ENCODE peak calls at places on chromosomes 6 and 20, in six cellular contexts. Q is IMR-90; S is aorta; P is adrenal gland; K is choroid plexus epithelial cell; W is CD8-positive, alpha-beta T cell. N is an unnamed sample.

GRCh38 chr6:156146891-156147290 is 630.3 kb upstream of the ARID1B start:
- DNase-seq in K (no peak), Q (no peak), W (no peak), S (no peak), P (no peak), N (no peak)

GRCh38 chr20:61883867-61884393 is 181.8 kb downstream of the TAF4 start:
- DNase-seq in Q (no peak), W (no peak), P (no peak), K (peak; percentile 24), S (no peak), N (no peak)

GRCh38 chr6:156269751-156270369 is 507.3 kb upstream of the ARID1B start:
- DNase-seq in Q (no peak), S (no peak), K (no peak), W (peak; percentile 48), P (no peak), N (no peak)

GRCh38 chr6:134247854-134248580 is 69.9 kb downstream of the SGK1 start:
- DNase-seq in P (no peak), W (no peak), S (no peak), Q (no peak), K (no peak), N (peak; percentile 85)

GRCh38 chr20:63525968-63526367 is 5.4 kb downstream of the PPDPF start:
- DNase-seq in Q (no peak), S (peak; percentile 23), P (no peak), K (no peak), W (no peak), N (no peak)

GRCh38 chr6:21634582-21634981 is 41.0 kb downstream of the SOX4 start:
- DNase-seq in K (peak; percentile 94), P (peak; percentile 19), Q (peak; percentile 96), S (no peak), W (no peak), N (peak; percentile 74)

GRCh38 chr6:136408205-136408604 is 118.6 kb upstream of the BCLAF1 start:
- DNase-seq in Q (peak; percentile 69), K (peak; percentile 61), W (no peak), P (no peak), S (no peak), N (peak; percentile 86)

GRCh38 chr6:108118791-108119211 is 44.3 kb upstream of the OSTM1 start:
- DNase-seq in P (no peak), Q (no peak), W (no peak), K (no peak), S (no peak), N (no peak)

GRCh38 chr6:148289153-148289552 is 53.5 kb upstream of the SASH1 start:
- DNase-seq in W (no peak), P (no peak), S (no peak), Q (no peak), K (peak; percentile 32), N (no peak)

GRCh38 chr6:115768469-115768868 is 292.2 kb downstream of the FRK start:
- DNase-seq in Q (no peak), P (no peak), W (no peak), S (no peak), K (no peak), N (no peak)

GRCh38 chr6:95280690-95281273 is 296.6 kb upstream of the MANEA start:
- DNase-seq in S (no peak), W (no peak), P (no peak), Q (peak; percentile 36), K (peak; percentile 81), N (no peak)

GRCh38 chr20:39269031-39269461 is 306.9 kb downstream of the DHX35 start:
- DNase-seq in P (peak; percentile 38), K (peak; percentile 52), Q (peak; percentile 3), W (no peak), S (peak; percentile 84), N (no peak)

GRCh38 chr6:159217595-159218275 is 48.5 kb downstream of the FNDC1 start:
- DNase-seq in S (no peak), Q (peak; percentile 21), K (peak; percentile 55), P (peak; percentile 44), W (no peak), N (peak; percentile 18)

GRCh38 chr6:13268914-13269532 is 59.3 kb downstream of the TBC1D7 start:
- DNase-seq in W (no peak), Q (peak; percentile 44), P (no peak), S (no peak), K (peak; percentile 87), N (peak; percentile 48)

GRCh38 chr20:62662422-62662821 is 20.1 kb downstream of the SLCO4A1 start:
- DNase-seq in P (no peak), S (no peak), W (no peak), Q (peak; percentile 80), K (peak; percentile 33), N (peak; percentile 58)

GRCh38 chr20:61818746-61819483 is 246.8 kb downstream of the TAF4 start:
- DNase-seq in W (no peak), S (no peak), Q (no peak), P (no peak), K (no peak), N (no peak)

GRCh38 chr6:56370591-56371198 is 123.3 kb upstream of the COL21A1 start:
- DNase-seq in K (peak; percentile 92), W (no peak), Q (peak; percentile 87), S (no peak), P (peak; percentile 81), N (no peak)

GRCh38 chr20:39042279-39043150 is 80.4 kb downstream of the DHX35 start:
- DNase-seq in S (no peak), W (no peak), Q (peak; percentile 50), P (no peak), K (no peak), N (no peak)

GRCh38 chr6:43749461-43749860 is 20.6 kb upstream of the VEGFA start:
- DNase-seq in P (no peak), K (no peak), Q (no peak), S (peak; percentile 15), W (no peak), N (no peak)

GRCh38 chr6:134850906-134851305 is 99.0 kb downstream of the ALDH8A1 start:
- DNase-seq in Q (no peak), P (no peak), K (peak; percentile 56), S (no peak), W (no peak), N (no peak)

GRCh38 chr6:156873654-156874380 is 96.6 kb downstream of the ARID1B start:
- DNase-seq in S (no peak), W (no peak), K (no peak), Q (no peak), P (no peak), N (no peak)

GRCh38 chr6:118285791-118286190 is 262.3 kb upstream of the PLN start:
- DNase-seq in K (no peak), Q (no peak), S (no peak), W (no peak), P (no peak), N (no peak)

DNA sequence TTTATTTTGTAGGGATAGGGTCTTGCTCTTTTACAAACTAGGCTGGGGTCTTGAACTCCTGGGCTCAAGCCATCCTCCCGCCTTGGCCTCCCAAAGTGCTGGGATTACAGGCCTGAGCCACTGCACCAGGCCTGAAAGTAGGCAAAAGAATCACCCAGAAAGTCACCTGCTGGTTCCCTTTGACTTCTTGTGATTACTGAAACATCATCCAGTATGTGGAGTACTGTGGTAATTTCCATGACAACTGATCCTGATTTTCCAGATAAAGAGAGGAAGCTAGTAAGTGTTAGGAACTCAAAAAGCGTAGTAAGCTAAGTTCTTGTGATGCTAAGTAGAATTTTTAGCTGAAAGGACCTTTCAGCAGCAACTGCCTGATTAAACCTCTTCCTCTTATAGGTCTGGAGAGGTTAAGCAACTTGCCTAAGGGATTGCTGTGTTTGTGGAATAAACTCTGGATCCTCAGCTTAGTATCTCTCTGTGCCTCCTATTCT is 16.7 kb downstream of the RALY start:
- DNase-seq in W (no peak), S (no peak), K (no peak), P (no peak), Q (no peak), N (no peak)
- H3K4me3 ChIP-seq in W (no peak overlapping the region), S (no peak overlapping the region), K (no peak overlapping the region), P (no peak overlapping the region), Q (no peak overlapping the region), N (no peak overlapping the region)

DNA sequence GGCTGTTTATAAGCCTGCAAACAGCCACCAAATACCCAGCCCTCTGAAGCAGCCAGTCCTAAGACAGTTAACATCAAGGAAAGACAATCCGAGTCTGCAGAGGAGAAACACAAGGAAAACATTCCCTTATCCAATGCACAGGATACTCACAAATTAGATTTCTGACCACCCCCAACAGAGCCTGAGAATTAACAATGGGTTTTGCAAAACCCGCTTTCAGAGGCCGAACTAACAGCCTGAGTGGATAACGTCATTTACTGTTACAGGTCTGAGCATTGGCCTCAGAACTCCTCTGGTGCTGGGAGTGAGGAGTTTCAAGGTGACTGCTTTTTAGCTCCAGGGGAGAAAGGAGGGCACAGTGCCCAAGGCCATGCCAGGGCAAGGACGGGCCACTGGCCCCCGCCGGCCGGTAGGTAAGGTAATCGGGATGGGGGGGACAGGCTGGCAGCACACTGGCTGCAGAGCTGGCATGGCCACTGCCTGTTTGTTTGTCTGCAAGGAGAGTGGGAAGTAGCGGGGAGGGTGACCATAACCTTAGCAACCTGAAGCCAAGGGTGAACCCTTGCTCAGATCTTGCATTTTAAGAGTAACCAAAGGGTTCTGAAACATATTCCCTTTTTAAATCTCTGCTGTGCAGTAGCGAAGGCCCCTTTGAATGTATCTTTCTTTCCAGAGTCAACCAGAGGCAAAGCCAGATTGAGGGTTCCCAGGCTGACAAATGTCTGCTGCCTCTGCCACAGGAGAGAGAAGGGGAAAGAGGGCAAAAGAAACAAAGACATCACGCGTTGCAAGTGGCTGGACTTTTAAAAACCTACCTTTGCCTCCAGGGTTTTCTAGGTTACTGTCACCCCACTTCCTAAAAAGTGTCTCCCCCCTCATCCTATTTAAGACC is 3.9 kb downstream of the ZMYND8 start:
- DNase-seq in Q (no peak), S (no peak), W (no peak), P (peak; percentile 80), K (peak; percentile 82), N (no peak)
- H3K4me3 ChIP-seq in Q (no peak overlapping the region), S (no peak overlapping the region), W (peak overlapping the region; percentile 15), P (no peak overlapping the region), K (peak overlapping the region; percentile 55), N (peak overlapping the region; percentile 45)

GRCh38 chr20:539236-539635 is 4.4 kb downstream of the CSNK2A1 start:
- DNase-seq in K (no peak), P (no peak), W (no peak), Q (no peak), S (no peak), N (no peak)
- H3K4me3 ChIP-seq in K (no peak overlapping the region), P (no peak overlapping the region), W (no peak overlapping the region), Q (no peak overlapping the region), S (no peak overlapping the region), N (no peak overlapping the region)

GRCh38 chr6:142942805-142943227 is 2.2 kb downstream of the HIVEP2 start:
- DNase-seq in W (no peak), K (peak; percentile 75), P (no peak), Q (peak; percentile 54), S (no peak), N (no peak)
- H3K4me3 ChIP-seq in W (peak overlapping the region; percentile 67), K (no peak overlapping the region), P (no peak overlapping the region), Q (no peak overlapping the region), S (no peak overlapping the region), N (no peak overlapping the region)

DNA sequence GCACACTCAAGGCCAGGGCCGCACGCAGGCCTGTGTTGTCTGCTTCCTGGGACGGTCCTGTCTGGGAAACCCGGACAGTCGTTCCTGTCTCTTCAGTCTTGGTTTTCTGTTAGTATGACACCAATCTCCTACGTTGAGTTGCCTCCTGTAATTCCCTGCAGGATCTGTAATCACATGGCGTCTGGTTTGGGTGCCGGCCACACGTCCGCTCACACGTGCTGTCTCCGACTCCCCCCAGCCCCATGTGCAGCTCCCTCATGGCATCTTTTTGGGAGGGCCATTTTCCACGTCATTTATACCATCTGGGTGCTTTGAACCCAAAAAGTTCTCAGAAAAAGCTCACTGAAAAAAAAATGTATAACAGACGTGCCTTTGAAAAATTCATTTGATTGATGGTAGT is 23.2 kb downstream of the DLL1 start:
- DNase-seq in W (no peak), Q (no peak), S (no peak), K (no peak), P (no peak), N (no peak)
- H3K4me3 ChIP-seq in W (no peak overlapping the region), Q (no peak overlapping the region), S (no peak overlapping the region), K (no peak overlapping the region), P (no peak overlapping the region), N (no peak overlapping the region)

GRCh38 chr6:11214911-11215310 is 17.6 kb downstream of the NEDD9 start:
- DNase-seq in Q (no peak), K (no peak), W (no peak), S (no peak), P (no peak), N (no peak)
- H3K4me3 ChIP-seq in Q (no peak overlapping the region), K (no peak overlapping the region), W (no peak overlapping the region), S (no peak overlapping the region), P (no peak overlapping the region), N (no peak overlapping the region)